ENCODE peak calls at places on chromosomes 4 and X, in nine cellular contexts. O, Y, L, J, K, G, I, S and E are unnamed samples.

GRCh38 chr4:14646831-14647230 is 355.4 kb upstream of the CPEB2 start:
- DNase-seq in G (no peak), K (no peak), O (no peak), L (no peak), J (no peak), I (no peak), Y (no peak), S (no peak), E (no peak)

GRCh38 chrX:46666831-46667230 is 92.1 kb downstream of the SLC9A7 start:
- DNase-seq in G (no peak), I (no peak), J (no peak), L (no peak), Y (no peak), K (no peak), S (no peak), O (no peak), E (no peak)

GRCh38 chr4:41632481-41633073 is 94.6 kb downstream of the LIMCH1 start:
- DNase-seq in S (no peak), G (no peak), L (no peak), J (no peak), I (no peak), K (no peak), O (no peak), Y (no peak), E (no peak)

GRCh38 chr4:164461901-164462300 is 292.0 kb upstream of the SMIM31 start:
- DNase-seq in I (no peak), G (no peak), Y (no peak), J (no peak), S (no peak), O (no peak), K (no peak), L (no peak), E (no peak)

GRCh38 chr4:13705521-13706035 is 78.1 kb upstream of the BOD1L1 start:
- DNase-seq in J (peak), O (no peak), G (peak), Y (peak), S (no peak), K (no peak), I (no peak), L (peak), E (no peak)

GRCh38 chrX:45134775-45135174 is 65.9 kb downstream of the DIPK2B start:
- DNase-seq in J (no peak), Y (no peak), I (no peak), O (no peak), G (no peak), S (no peak), L (no peak), K (no peak), E (no peak)

GRCh38 chr4:127870688-127871087 is 10.0 kb upstream of the PLK4 start:
- DNase-seq in Y (no peak), I (no peak), K (peak), G (no peak), S (no peak), L (no peak), O (no peak), J (no peak), E (no peak)

GRCh38 chr4:95290702-95291101 is 258.1 kb downstream of the UNC5C start:
- DNase-seq in I (no peak), G (no peak), J (no peak), S (no peak), K (no peak), O (no peak), L (no peak), Y (no peak), E (no peak)

GRCh38 chr4:173272987-173273386 is 61.2 kb downstream of the HMGB2 start:
- DNase-seq in G (no peak), Y (no peak), I (no peak), S (no peak), J (no peak), O (no peak), K (no peak), L (no peak), E (no peak)